ENCODE peak calls at places on chromosomes 5 and 9, in nine cellular contexts. One of them, this sample, is unnamed.

GRCh38 chr5:36241636-36242533 is at the start of gene NADK2:
- DNase-seq in C1 segment of cervical spinal cord: peak; percentile 98
- DNase-seq in NCI-H1092: peak; percentile 94
- DNase-seq in left lung: peak; percentile 96
- DNase-seq in fibroblast of mammary gland: peak; percentile 94
- DNase-seq in head of caudate nucleus: peak; percentile 95
- DNase-seq in ureter: peak; percentile 97
- DNase-seq in NCI-H1105: peak; percentile 96
- DNase-seq in stimulated activated CD4-positive, alpha-beta T cell treated with anti-CD3 and anti-CD28 coated beads, Interleukin-15, amount 100 ng/mL, for 1 hour: peak; percentile 85
- DNase-seq in this sample: peak; percentile 98

GRCh38 chr5:35876922-35877321 is 20.2 kb downstream of the IL7R start:
- DNase-seq in NCI-H1105: no peak
- DNase-seq in NCI-H1092: no peak
- DNase-seq in C1 segment of cervical spinal cord: no peak
- DNase-seq in fibroblast of mammary gland: peak; percentile 77
- DNase-seq in head of caudate nucleus: no peak
- DNase-seq in left lung: no peak
- DNase-seq in ureter: no peak
- DNase-seq in stimulated activated CD4-positive, alpha-beta T cell treated with anti-CD3 and anti-CD28 coated beads, Interleukin-15, amount 100 ng/mL, for 1 hour: no peak
- DNase-seq in this sample: no peak

GRCh38 chr5:122236270-122236669 is 75.8 kb upstream of the SNCAIP start:
- DNase-seq in head of caudate nucleus: no peak
- DNase-seq in C1 segment of cervical spinal cord: no peak
- DNase-seq in NCI-H1092: no peak
- DNase-seq in fibroblast of mammary gland: no peak
- DNase-seq in left lung: no peak
- DNase-seq in ureter: no peak
- DNase-seq in NCI-H1105: no peak
- DNase-seq in stimulated activated CD4-positive, alpha-beta T cell treated with anti-CD3 and anti-CD28 coated beads, Interleukin-15, amount 100 ng/mL, for 1 hour: no peak
- DNase-seq in this sample: no peak

GRCh38 chr9:137311171-137311970 is 9.3 kb upstream of the NRARP start:
- DNase-seq in C1 segment of cervical spinal cord: no peak
- DNase-seq in fibroblast of mammary gland: peak; percentile 42
- DNase-seq in ureter: peak; percentile 86
- DNase-seq in left lung: peak; percentile 83
- DNase-seq in head of caudate nucleus: no peak
- DNase-seq in stimulated activated CD4-positive, alpha-beta T cell treated with anti-CD3 and anti-CD28 coated beads, Interleukin-15, amount 100 ng/mL, for 1 hour: no peak
- DNase-seq in NCI-H1105: no peak
- DNase-seq in NCI-H1092: no peak
- DNase-seq in this sample: peak; percentile 46

GRCh38 chr9:89563511-89564256 is 41.1 kb upstream of the GADD45G start:
- DNase-seq in left lung: no peak
- DNase-seq in stimulated activated CD4-positive, alpha-beta T cell treated with anti-CD3 and anti-CD28 coated beads, Interleukin-15, amount 100 ng/mL, for 1 hour: no peak
- DNase-seq in fibroblast of mammary gland: no peak
- DNase-seq in NCI-H1105: no peak
- DNase-seq in head of caudate nucleus: no peak
- DNase-seq in C1 segment of cervical spinal cord: no peak
- DNase-seq in ureter: no peak
- DNase-seq in NCI-H1092: no peak
- DNase-seq in this sample: no peak

GRCh38 chr9:69667306-69667705 is 4.9 kb downstream of the APBA1 start:
- DNase-seq in NCI-H1092: no peak
- DNase-seq in fibroblast of mammary gland: no peak
- DNase-seq in head of caudate nucleus: no peak
- DNase-seq in stimulated activated CD4-positive, alpha-beta T cell treated with anti-CD3 and anti-CD28 coated beads, Interleukin-15, amount 100 ng/mL, for 1 hour: no peak
- DNase-seq in ureter: no peak
- DNase-seq in left lung: no peak
- DNase-seq in C1 segment of cervical spinal cord: no peak
- DNase-seq in NCI-H1105: no peak
- DNase-seq in this sample: no peak

GRCh38 chr9:105392531-105392930 is 55.3 kb upstream of the FSD1L start:
- DNase-seq in C1 segment of cervical spinal cord: no peak
- DNase-seq in ureter: no peak
- DNase-seq in left lung: no peak
- DNase-seq in NCI-H1105: peak; percentile 40
- DNase-seq in stimulated activated CD4-positive, alpha-beta T cell treated with anti-CD3 and anti-CD28 coated beads, Interleukin-15, amount 100 ng/mL, for 1 hour: no peak
- DNase-seq in fibroblast of mammary gland: no peak
- DNase-seq in NCI-H1092: no peak
- DNase-seq in head of caudate nucleus: no peak
- DNase-seq in this sample: no peak

GRCh38 chr9:133777871-133778270 is 39.7 kb upstream of the SARDH start:
- DNase-seq in left lung: no peak
- DNase-seq in ureter: no peak
- DNase-seq in NCI-H1092: no peak
- DNase-seq in C1 segment of cervical spinal cord: no peak
- DNase-seq in head of caudate nucleus: no peak
- DNase-seq in NCI-H1105: no peak
- DNase-seq in stimulated activated CD4-positive, alpha-beta T cell treated with anti-CD3 and anti-CD28 coated beads, Interleukin-15, amount 100 ng/mL, for 1 hour: no peak
- DNase-seq in fibroblast of mammary gland: no peak
- DNase-seq in this sample: peak; percentile 35

GRCh38 chr9:128293091-128293490 is 17.0 kb downstream of the SWI5 start:
- DNase-seq in NCI-H1105: no peak
- DNase-seq in C1 segment of cervical spinal cord: no peak
- DNase-seq in head of caudate nucleus: no peak
- DNase-seq in fibroblast of mammary gland: no peak
- DNase-seq in left lung: no peak
- DNase-seq in NCI-H1092: no peak
- DNase-seq in stimulated activated CD4-positive, alpha-beta T cell treated with anti-CD3 and anti-CD28 coated beads, Interleukin-15, amount 100 ng/mL, for 1 hour: no peak
- DNase-seq in ureter: no peak
- DNase-seq in this sample: no peak

GRCh38 chr5:31361234-31361633 is 167.7 kb downstream of the CDH6 start:
- DNase-seq in NCI-H1092: no peak
- DNase-seq in head of caudate nucleus: no peak
- DNase-seq in stimulated activated CD4-positive, alpha-beta T cell treated with anti-CD3 and anti-CD28 coated beads, Interleukin-15, amount 100 ng/mL, for 1 hour: no peak
- DNase-seq in NCI-H1105: no peak
- DNase-seq in fibroblast of mammary gland: peak; percentile 91
- DNase-seq in ureter: no peak
- DNase-seq in C1 segment of cervical spinal cord: no peak
- DNase-seq in left lung: no peak
- DNase-seq in this sample: no peak

GRCh38 chr9:81083062-81083461 is 606.3 kb downstream of the TLE1 start:
- DNase-seq in left lung: no peak
- DNase-seq in NCI-H1105: no peak
- DNase-seq in ureter: no peak
- DNase-seq in NCI-H1092: no peak
- DNase-seq in fibroblast of mammary gland: peak; percentile 6
- DNase-seq in head of caudate nucleus: no peak
- DNase-seq in C1 segment of cervical spinal cord: no peak
- DNase-seq in stimulated activated CD4-positive, alpha-beta T cell treated with anti-CD3 and anti-CD28 coated beads, Interleukin-15, amount 100 ng/mL, for 1 hour: no peak
- DNase-seq in this sample: no peak

GRCh38 chr5:132069994-132070393 is 3.6 kb upstream of the CSF2 start:
- DNase-seq in ureter: no peak
- DNase-seq in left lung: peak; percentile 24
- DNase-seq in head of caudate nucleus: no peak
- DNase-seq in NCI-H1092: no peak
- DNase-seq in stimulated activated CD4-positive, alpha-beta T cell treated with anti-CD3 and anti-CD28 coated beads, Interleukin-15, amount 100 ng/mL, for 1 hour: no peak
- DNase-seq in NCI-H1105: no peak
- DNase-seq in C1 segment of cervical spinal cord: no peak
- DNase-seq in fibroblast of mammary gland: no peak
- DNase-seq in this sample: no peak

GRCh38 chr5:151315998-151316597 is 12.5 kb upstream of the SLC36A3 start:
- DNase-seq in head of caudate nucleus: peak; percentile 38
- DNase-seq in C1 segment of cervical spinal cord: no peak
- DNase-seq in stimulated activated CD4-positive, alpha-beta T cell treated with anti-CD3 and anti-CD28 coated beads, Interleukin-15, amount 100 ng/mL, for 1 hour: peak; percentile 10
- DNase-seq in left lung: peak; percentile 86
- DNase-seq in NCI-H1105: peak; percentile 16
- DNase-seq in ureter: peak; percentile 78
- DNase-seq in NCI-H1092: peak; percentile 33
- DNase-seq in fibroblast of mammary gland: peak; percentile 64
- DNase-seq in this sample: peak; percentile 78

GRCh38 chr9:76651114-76651697 is 113.0 kb upstream of the PCA3 start:
- DNase-seq in NCI-H1092: no peak
- DNase-seq in NCI-H1105: no peak
- DNase-seq in stimulated activated CD4-positive, alpha-beta T cell treated with anti-CD3 and anti-CD28 coated beads, Interleukin-15, amount 100 ng/mL, for 1 hour: no peak
- DNase-seq in ureter: no peak
- DNase-seq in fibroblast of mammary gland: no peak
- DNase-seq in C1 segment of cervical spinal cord: no peak
- DNase-seq in head of caudate nucleus: no peak
- DNase-seq in left lung: no peak
- DNase-seq in this sample: no peak

GRCh38 chr5:124444147-124444775 is 302.2 kb downstream of the ZNF608 start:
- DNase-seq in NCI-H1092: no peak
- DNase-seq in left lung: no peak
- DNase-seq in C1 segment of cervical spinal cord: no peak
- DNase-seq in NCI-H1105: no peak
- DNase-seq in ureter: no peak
- DNase-seq in stimulated activated CD4-positive, alpha-beta T cell treated with anti-CD3 and anti-CD28 coated beads, Interleukin-15, amount 100 ng/mL, for 1 hour: no peak
- DNase-seq in head of caudate nucleus: no peak
- DNase-seq in fibroblast of mammary gland: no peak
- DNase-seq in this sample: no peak

GRCh38 chr9:126219717-126220116 is 106.9 kb upstream of the MVB12B start:
- DNase-seq in head of caudate nucleus: no peak
- DNase-seq in C1 segment of cervical spinal cord: no peak
- DNase-seq in NCI-H1092: no peak
- DNase-seq in left lung: no peak
- DNase-seq in stimulated activated CD4-positive, alpha-beta T cell treated with anti-CD3 and anti-CD28 coated beads, Interleukin-15, amount 100 ng/mL, for 1 hour: no peak
- DNase-seq in fibroblast of mammary gland: no peak
- DNase-seq in ureter: no peak
- DNase-seq in NCI-H1105: no peak
- DNase-seq in this sample: no peak

GRCh38 chr5:58469895-58470294 is 10.0 kb upstream of the PLK2 start:
- DNase-seq in left lung: no peak
- DNase-seq in fibroblast of mammary gland: no peak
- DNase-seq in C1 segment of cervical spinal cord: no peak
- DNase-seq in stimulated activated CD4-positive, alpha-beta T cell treated with anti-CD3 and anti-CD28 coated beads, Interleukin-15, amount 100 ng/mL, for 1 hour: no peak
- DNase-seq in head of caudate nucleus: no peak
- DNase-seq in NCI-H1092: no peak
- DNase-seq in NCI-H1105: no peak
- DNase-seq in ureter: no peak
- DNase-seq in this sample: no peak

GRCh38 chr5:67989457-67989856 is 226.1 kb upstream of the PIK3R1 start:
- DNase-seq in ureter: no peak
- DNase-seq in left lung: no peak
- DNase-seq in head of caudate nucleus: no peak
- DNase-seq in stimulated activated CD4-positive, alpha-beta T cell treated with anti-CD3 and anti-CD28 coated beads, Interleukin-15, amount 100 ng/mL, for 1 hour: no peak
- DNase-seq in NCI-H1105: no peak
- DNase-seq in C1 segment of cervical spinal cord: no peak
- DNase-seq in NCI-H1092: no peak
- DNase-seq in fibroblast of mammary gland: peak; percentile 75
- DNase-seq in this sample: no peak

GRCh38 chr5:173020643-173021042 is 35.5 kb upstream of the CREBRF start:
- DNase-seq in ureter: no peak
- DNase-seq in stimulated activated CD4-positive, alpha-beta T cell treated with anti-CD3 and anti-CD28 coated beads, Interleukin-15, amount 100 ng/mL, for 1 hour: no peak
- DNase-seq in NCI-H1092: no peak
- DNase-seq in NCI-H1105: no peak
- DNase-seq in C1 segment of cervical spinal cord: peak; percentile 52
- DNase-seq in head of caudate nucleus: no peak
- DNase-seq in fibroblast of mammary gland: no peak
- DNase-seq in left lung: no peak
- DNase-seq in this sample: no peak

GRCh38 chr5:102905052-102905451 is 149.9 kb downstream of the PAM start:
- DNase-seq in left lung: no peak
- DNase-seq in C1 segment of cervical spinal cord: no peak
- DNase-seq in NCI-H1105: no peak
- DNase-seq in stimulated activated CD4-positive, alpha-beta T cell treated with anti-CD3 and anti-CD28 coated beads, Interleukin-15, amount 100 ng/mL, for 1 hour: no peak
- DNase-seq in fibroblast of mammary gland: no peak
- DNase-seq in NCI-H1092: no peak
- DNase-seq in head of caudate nucleus: no peak
- DNase-seq in ureter: no peak
- DNase-seq in this sample: no peak

GRCh38 chr9:125293134-125293533 is 31.5 kb downstream of the GAPVD1 start:
- DNase-seq in left lung: no peak
- DNase-seq in C1 segment of cervical spinal cord: no peak
- DNase-seq in ureter: no peak
- DNase-seq in head of caudate nucleus: no peak
- DNase-seq in stimulated activated CD4-positive, alpha-beta T cell treated with anti-CD3 and anti-CD28 coated beads, Interleukin-15, amount 100 ng/mL, for 1 hour: no peak
- DNase-seq in fibroblast of mammary gland: no peak
- DNase-seq in NCI-H1092: no peak
- DNase-seq in NCI-H1105: no peak
- DNase-seq in this sample: no peak

GRCh38 chr5:34913072-34913471 is 2.2 kb downstream of the RAD1 start:
- DNase-seq in head of caudate nucleus: no peak
- DNase-seq in C1 segment of cervical spinal cord: no peak
- DNase-seq in NCI-H1092: no peak
- DNase-seq in left lung: no peak
- DNase-seq in stimulated activated CD4-positive, alpha-beta T cell treated with anti-CD3 and anti-CD28 coated beads, Interleukin-15, amount 100 ng/mL, for 1 hour: no peak
- DNase-seq in NCI-H1105: no peak
- DNase-seq in fibroblast of mammary gland: peak; percentile 28
- DNase-seq in ureter: no peak
- DNase-seq in this sample: no peak

GRCh38 chr5:142492781-142493281 is 168.0 kb upstream of the SPRY4 start:
- DNase-seq in NCI-H1092: no peak
- DNase-seq in stimulated activated CD4-positive, alpha-beta T cell treated with anti-CD3 and anti-CD28 coated beads, Interleukin-15, amount 100 ng/mL, for 1 hour: no peak
- DNase-seq in head of caudate nucleus: no peak
- DNase-seq in ureter: no peak
- DNase-seq in C1 segment of cervical spinal cord: no peak
- DNase-seq in NCI-H1105: no peak
- DNase-seq in fibroblast of mammary gland: peak; percentile 60
- DNase-seq in left lung: no peak
- DNase-seq in this sample: no peak

GRCh38 chr9:18611946-18612345 is 138.0 kb downstream of the ADAMTSL1 start:
- DNase-seq in fibroblast of mammary gland: no peak
- DNase-seq in C1 segment of cervical spinal cord: no peak
- DNase-seq in NCI-H1105: peak; percentile 48
- DNase-seq in head of caudate nucleus: no peak
- DNase-seq in left lung: no peak
- DNase-seq in stimulated activated CD4-positive, alpha-beta T cell treated with anti-CD3 and anti-CD28 coated beads, Interleukin-15, amount 100 ng/mL, for 1 hour: no peak
- DNase-seq in ureter: no peak
- DNase-seq in NCI-H1092: peak; percentile 35
- DNase-seq in this sample: no peak

GRCh38 chr5:132422720-132423442 is 53.4 kb downstream of the SLC22A5 start:
- DNase-seq in stimulated activated CD4-positive, alpha-beta T cell treated with anti-CD3 and anti-CD28 coated beads, Interleukin-15, amount 100 ng/mL, for 1 hour: no peak
- DNase-seq in C1 segment of cervical spinal cord: no peak
- DNase-seq in NCI-H1105: no peak
- DNase-seq in fibroblast of mammary gland: peak; percentile 70
- DNase-seq in ureter: no peak
- DNase-seq in left lung: no peak
- DNase-seq in head of caudate nucleus: no peak
- DNase-seq in NCI-H1092: no peak
- DNase-seq in this sample: no peak

GRCh38 chr5:109062669-109063068 is 315.0 kb downstream of the FER start:
- DNase-seq in fibroblast of mammary gland: peak; percentile 49
- DNase-seq in NCI-H1092: no peak
- DNase-seq in stimulated activated CD4-positive, alpha-beta T cell treated with anti-CD3 and anti-CD28 coated beads, Interleukin-15, amount 100 ng/mL, for 1 hour: no peak
- DNase-seq in head of caudate nucleus: no peak
- DNase-seq in NCI-H1105: no peak
- DNase-seq in ureter: no peak
- DNase-seq in C1 segment of cervical spinal cord: no peak
- DNase-seq in left lung: no peak
- DNase-seq in this sample: no peak

GRCh38 chr5:80064124-80064523 is 29.0 kb downstream of the THBS4 start:
- DNase-seq in NCI-H1092: no peak
- DNase-seq in stimulated activated CD4-positive, alpha-beta T cell treated with anti-CD3 and anti-CD28 coated beads, Interleukin-15, amount 100 ng/mL, for 1 hour: no peak
- DNase-seq in head of caudate nucleus: no peak
- DNase-seq in fibroblast of mammary gland: no peak
- DNase-seq in C1 segment of cervical spinal cord: no peak
- DNase-seq in ureter: no peak
- DNase-seq in NCI-H1105: no peak
- DNase-seq in left lung: no peak
- DNase-seq in this sample: no peak

GRCh38 chr5:125196479-125197183 is 450.2 kb upstream of the ZNF608 start:
- DNase-seq in fibroblast of mammary gland: no peak
- DNase-seq in stimulated activated CD4-positive, alpha-beta T cell treated with anti-CD3 and anti-CD28 coated beads, Interleukin-15, amount 100 ng/mL, for 1 hour: no peak
- DNase-seq in C1 segment of cervical spinal cord: no peak
- DNase-seq in left lung: no peak
- DNase-seq in head of caudate nucleus: no peak
- DNase-seq in NCI-H1105: peak; percentile 32
- DNase-seq in NCI-H1092: peak; percentile 60
- DNase-seq in ureter: no peak
- DNase-seq in this sample: no peak

GRCh38 chr9:34600908-34601307 is 11.0 kb downstream of the RPP25L start:
- DNase-seq in C1 segment of cervical spinal cord: no peak
- DNase-seq in NCI-H1105: no peak
- DNase-seq in head of caudate nucleus: no peak
- DNase-seq in left lung: no peak
- DNase-seq in fibroblast of mammary gland: no peak
- DNase-seq in stimulated activated CD4-positive, alpha-beta T cell treated with anti-CD3 and anti-CD28 coated beads, Interleukin-15, amount 100 ng/mL, for 1 hour: no peak
- DNase-seq in NCI-H1092: no peak
- DNase-seq in ureter: peak; percentile 57
- DNase-seq in this sample: no peak

GRCh38 chr5:135221696-135222095 is 177.3 kb downstream of the MACROH2A1 start:
- DNase-seq in stimulated activated CD4-positive, alpha-beta T cell treated with anti-CD3 and anti-CD28 coated beads, Interleukin-15, amount 100 ng/mL, for 1 hour: no peak
- DNase-seq in ureter: no peak
- DNase-seq in NCI-H1092: no peak
- DNase-seq in left lung: no peak
- DNase-seq in fibroblast of mammary gland: no peak
- DNase-seq in C1 segment of cervical spinal cord: no peak
- DNase-seq in head of caudate nucleus: no peak
- DNase-seq in NCI-H1105: no peak
- DNase-seq in this sample: peak; percentile 11

GRCh38 chr9:96408409-96409280 is 9.5 kb downstream of the ZNF367 start:
- DNase-seq in left lung: no peak
- DNase-seq in NCI-H1105: no peak
- DNase-seq in ureter: no peak
- DNase-seq in NCI-H1092: no peak
- DNase-seq in stimulated activated CD4-positive, alpha-beta T cell treated with anti-CD3 and anti-CD28 coated beads, Interleukin-15, amount 100 ng/mL, for 1 hour: no peak
- DNase-seq in C1 segment of cervical spinal cord: no peak
- DNase-seq in head of caudate nucleus: no peak
- DNase-seq in fibroblast of mammary gland: no peak
- DNase-seq in this sample: no peak

This sample was measured in aorta.